ENCODE peak calls at places on chromosomes 5 and 9, in four cellular contexts. L is ovary, R is A549, W is transverse colon. N is an unnamed sample.

GRCh38 chr5:38465045-38465444 is 91.4 kb downstream of the LIFR start:
- DNase-seq in W (no peak), R (no peak), L (no peak), N (no peak)

GRCh38 chr5:33118761-33119415 is 321.9 kb upstream of the TARS1 start:
- DNase-seq in R (no peak), W (no peak), L (no peak), N (no peak)

GRCh38 chr5:59790399-59791130 is 103.0 kb downstream of the PDE4D start:
- DNase-seq in W (no peak), R (no peak), L (no peak), N (no peak)

GRCh38 chr5:66551920-66552319 is 44.3 kb upstream of the MAST4 start:
- DNase-seq in R (no peak), L (no peak), W (no peak), N (no peak)

GRCh38 chr5:133222979-133223378 is 171.2 kb downstream of the HSPA4 start:
- DNase-seq in L (no peak), W (no peak), R (no peak), N (no peak)

GRCh38 chr5:177133845-177134652 is 476 bp downstream of the NSD1 start:
- DNase-seq in R (peak; percentile 38), L (peak; percentile 43), W (peak; percentile 55), N (no peak)

GRCh38 chr5:104084896-104085295 is 522.3 kb upstream of the NUDT12 start:
- DNase-seq in R (no peak), L (no peak), W (no peak), N (no peak)

GRCh38 chr9:98256632-98257218 is 1.3 kb upstream of the TBC1D2 start:
- DNase-seq in W (no peak), R (no peak), L (no peak), N (no peak)

GRCh38 chr9:76729980-76730737 is 34.1 kb upstream of the PCA3 start:
- DNase-seq in R (no peak), W (no peak), L (no peak), N (no peak)

GRCh38 chr9:130053504-130054427 is at the start of gene GPR107:
- DNase-seq in L (peak; percentile 81), R (peak; percentile 92), W (peak; percentile 82), N (peak; percentile 65)
- TF ChIP-seq EP300 in L (no peak), R (no peak), W (no peak), N (peak; percentile 92)

GRCh38 chr9:136373300-136374182 is at the start of gene CARD9:
- DNase-seq in R (no peak), W (peak; percentile 35), L (no peak), N (no peak)
- TF ChIP-seq POLR2A in R (no peak), W (no peak), L (no peak), N (no peak)

GRCh38 chr5:90530736-90531487 is 1.5 kb upstream of the LYSMD3 start:
- DNase-seq in R (no peak), W (no peak), L (peak; percentile 33), N (no peak)

GRCh38 chr5:90528704-90529233 is 615 bp downstream of the LYSMD3 start:
- DNase-seq in R (peak; percentile 13), W (no peak), L (peak; percentile 18), N (peak; percentile 11)

GRCh38 chr5:90533794-90534193 is 4.4 kb upstream of the LYSMD3 start:
- DNase-seq in R (no peak), W (no peak), L (no peak), N (no peak)

GRCh38 chr5:90529234-90529938 is at the start of gene LYSMD3:
- DNase-seq in W (peak; percentile 99), L (peak; percentile 98), R (peak; percentile 89), N (peak; percentile 93)

DNA sequence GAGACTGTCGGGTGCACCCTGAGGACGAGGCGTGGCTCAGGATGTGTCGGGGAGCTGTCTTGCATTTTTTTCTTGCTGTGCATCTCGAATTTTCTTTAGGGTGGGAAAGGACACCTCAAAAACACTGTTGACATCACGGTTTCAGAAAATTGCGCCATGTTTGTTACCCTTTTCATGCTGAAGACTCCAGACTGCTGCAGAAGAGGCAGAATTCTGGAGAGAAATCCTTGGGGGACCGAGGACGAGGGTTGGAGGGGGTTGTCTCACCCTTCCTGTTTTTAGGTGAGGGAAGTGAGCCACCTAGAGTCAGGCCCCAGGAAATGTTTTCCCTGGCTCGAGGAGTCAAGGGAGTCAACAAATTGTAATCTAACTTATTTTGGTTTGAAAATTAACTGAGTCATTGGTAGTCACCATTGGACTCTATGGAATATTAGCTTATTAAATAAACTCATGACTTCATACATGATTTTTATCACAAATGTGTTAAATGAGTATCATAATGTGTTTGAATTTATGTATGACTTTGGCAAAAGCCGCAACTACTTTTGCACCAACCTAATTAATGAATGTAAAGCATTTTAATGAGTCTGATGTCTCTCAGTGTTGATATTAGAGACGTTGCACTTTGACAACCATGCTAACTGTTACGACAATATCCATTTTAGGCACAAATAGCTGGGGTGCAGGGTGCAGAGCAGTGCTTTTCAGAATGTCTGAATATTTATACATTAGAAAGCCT is 724 bp upstream of the LYSMD3 start:
- DNase-seq in L (peak; percentile 75), R (peak; percentile 78), W (peak; percentile 69), N (peak; percentile 23)
- TF ChIP-seq EP300 in L (no peak), R (no peak), W (no peak), N (no peak)

GRCh38 chr5:148969291-148969690 is 93.6 kb downstream of the SH3TC2 start:
- DNase-seq in R (no peak), L (no peak), W (no peak), N (no peak)

GRCh38 chr5:148966348-148966747 is 96.5 kb downstream of the SH3TC2 start:
- DNase-seq in R (no peak), L (no peak), W (no peak), N (no peak)

GRCh38 chr5:148968311-148968710 is 94.6 kb downstream of the SH3TC2 start:
- DNase-seq in R (no peak), L (no peak), W (no peak), N (no peak)

GRCh38 chr5:148966937-148967336 is 95.9 kb downstream of the SH3TC2 start:
- DNase-seq in W (no peak), R (no peak), L (no peak), N (no peak)

GRCh38 chr5:148967783-148968182 is 95.1 kb downstream of the SH3TC2 start:
- DNase-seq in R (no peak), W (peak; percentile 32), L (no peak), N (no peak)
- TF ChIP-seq POLR2A in R (no peak), W (no peak), L (no peak), N (no peak)

GRCh38 chr9:117681827-117682226 is 22.4 kb upstream of the TLR4 start:
- DNase-seq in W (no peak), L (no peak), R (no peak), N (no peak)

GRCh38 chr9:117678882-117679281 is 25.3 kb upstream of the TLR4 start:
- DNase-seq in R (no peak), L (no peak), W (peak; percentile 10), N (no peak)

GRCh38 chr9:117687532-117687931 is 16.7 kb upstream of the TLR4 start:
- DNase-seq in R (no peak), L (no peak), W (peak; percentile 73), N (no peak)

GRCh38 chr9:117679425-117679824 is 24.8 kb upstream of the TLR4 start:
- DNase-seq in L (no peak), W (no peak), R (no peak), N (no peak)

DNA sequence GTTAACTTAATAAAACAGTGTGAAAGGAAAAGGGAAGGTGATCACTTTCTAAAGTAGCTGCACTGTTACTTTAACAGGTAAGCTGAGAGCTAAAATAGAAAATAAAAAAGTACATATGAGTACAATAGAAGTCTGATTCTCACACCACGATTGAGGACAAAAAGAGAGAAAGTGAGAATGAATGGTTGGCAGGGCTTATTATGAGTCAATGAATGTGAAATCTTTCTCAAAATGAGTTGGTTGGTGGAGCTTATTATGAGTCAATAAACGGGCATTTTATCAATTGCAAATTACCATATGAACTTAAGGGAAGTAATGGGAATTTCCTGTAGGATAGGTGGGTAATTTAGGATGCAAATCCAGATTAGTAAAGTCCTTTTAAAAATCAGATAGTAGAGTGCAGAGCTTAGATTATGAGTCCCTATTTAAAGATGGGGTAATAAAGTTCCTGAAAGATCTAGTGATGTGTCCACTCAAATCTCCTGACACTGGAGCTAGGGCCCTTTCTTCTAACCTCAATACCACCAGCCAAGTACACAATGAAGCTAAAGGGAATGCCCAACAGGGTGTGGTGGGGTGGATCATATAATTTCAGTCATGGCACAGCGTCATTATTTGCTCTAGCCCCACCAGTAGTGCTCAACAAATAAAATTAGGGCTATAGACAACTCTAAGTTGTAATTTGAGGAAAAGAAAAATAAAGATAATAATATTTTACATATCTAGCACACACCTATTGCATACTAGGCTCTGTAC is 21.1 kb upstream of the TLR4 start:
- DNase-seq in R (no peak), L (no peak), W (peak; percentile 33), N (no peak)
- TF ChIP-seq EP300 in R (no peak), L (no peak), W (no peak), N (no peak)

DNA sequence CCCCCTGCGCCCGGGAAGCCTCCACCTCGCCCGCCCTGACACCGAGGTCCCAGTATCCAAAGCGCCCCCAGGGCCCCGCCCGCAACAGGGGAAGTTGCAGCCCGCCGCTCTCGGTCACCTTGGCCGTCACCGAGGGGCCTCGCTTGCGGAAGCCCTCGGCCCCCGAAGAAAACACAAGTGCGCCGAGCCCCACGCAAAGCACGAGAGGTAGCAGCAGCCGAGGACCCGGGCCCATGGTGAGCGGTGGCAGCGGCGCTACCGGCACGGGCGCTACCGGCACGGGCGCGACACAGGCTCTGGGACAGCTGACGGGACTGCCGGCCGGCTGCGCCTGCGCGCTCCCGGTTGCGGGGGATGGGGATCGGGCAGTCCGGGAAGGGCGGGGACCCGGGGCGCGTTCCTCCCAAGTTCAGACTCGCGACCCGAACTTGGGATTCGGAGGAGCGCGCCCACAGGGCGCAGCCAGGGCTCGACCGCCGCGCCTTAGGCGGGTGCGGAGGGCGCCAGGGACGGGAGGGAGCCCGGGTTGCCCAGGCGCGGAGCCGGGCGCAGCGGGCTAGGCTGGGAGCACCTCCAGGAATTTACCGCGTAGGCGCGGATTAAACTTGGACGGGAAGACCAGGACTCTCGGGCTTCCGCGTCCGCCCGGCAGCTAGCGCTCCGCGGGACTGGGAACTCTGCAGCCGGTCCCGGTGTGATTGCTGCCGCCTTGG is at the start of gene PPIC:
- DNase-seq in W (peak; percentile 91), L (peak; percentile 80), R (peak; percentile 91), N (peak; percentile 51)
- TF ChIP-seq POLR2A in W (peak; percentile 84), L (peak; percentile 32), R (peak; percentile 81), N (no peak)

GRCh38 chr9:38017885-38018186 is 51.2 kb downstream of the SHB start:
- DNase-seq in W (no peak), L (no peak), R (no peak), N (no peak)
- TF ChIP-seq EP300 in W (no peak), L (no peak), R (no peak), N (no peak)